ENCODE peak calls at places on chromosomes 13 and 19, in nine cellular contexts. Z, K, D, I, X, S, Q, H and R are unnamed samples. For H3K36me3, the result is how much of the 10 kb centered on the place peaks cover.

GRCh38 chr19:31037311-31037710 is 311.9 kb downstream of the TSHZ3 start:
- DNase-seq in Z (no peak), K (no peak), D (no peak), I (no peak), X (no peak), S (no peak), Q (no peak), H (peak), R (peak)

GRCh38 chr13:112734696-112735547 is 45.1 kb downstream of the ATP11A start:
- DNase-seq in Z (no peak), K (no peak), D (peak), I (no peak), X (no peak), S (no peak), Q (no peak), H (no peak), R (no peak)

GRCh38 chr19:22052644-22053013 is 345 bp downstream of the ZNF257 start:
- DNase-seq in Z (no peak), K (peak), D (no peak), I (peak), X (peak), S (no peak), Q (peak), H (no peak), R (peak)

GRCh38 chr19:48992571-48993174 is 436 bp downstream of the GYS1 start:
- DNase-seq in Z (no peak), K (no peak), D (no peak), I (peak), X (peak), S (no peak), Q (no peak), H (no peak), R (no peak)

GRCh38 chr13:41458939-41459753 is 1.8 kb downstream of the RGCC start:
- DNase-seq in Z (peak), K (no peak), D (peak), I (no peak), X (peak), S (no peak), Q (no peak), H (no peak), R (peak)

GRCh38 chr19:44694184-44694579 is 4.8 kb upstream of the CEACAM16 start:
- DNase-seq in Z (no peak), K (no peak), D (no peak), I (no peak), X (no peak), S (no peak), Q (no peak), H (no peak), R (no peak)

GRCh38 chr19:10290439-10290875 is 705 bp downstream of the ICAM5 start:
- DNase-seq in Z (no peak), K (no peak), D (peak), I (no peak), X (no peak), S (no peak), Q (no peak), H (no peak), R (no peak)

GRCh38 chr19:45499196-45500180 is 1.2 kb downstream of the PPM1N start:
- DNase-seq in Z (no peak), K (no peak), D (no peak), I (peak), X (no peak), S (no peak), Q (peak), H (no peak), R (no peak)

GRCh38 chr13:34469212-34469983 is 472.7 kb upstream of the NBEA start:
- DNase-seq in Z (no peak), K (no peak), D (no peak), I (no peak), X (no peak), S (no peak), Q (no peak), H (no peak), R (no peak)

GRCh38 chr13:36965767-36966166 is 33.4 kb downstream of the ALG5 start:
- DNase-seq in Z (no peak), K (no peak), D (peak), I (no peak), X (no peak), S (no peak), Q (no peak), H (no peak), R (no peak)

GRCh38 chr13:67117010-67117550 is 113.1 kb downstream of the PCDH9 start:
- DNase-seq in Z (no peak), K (no peak), D (no peak), I (no peak), X (no peak), S (no peak), Q (no peak), H (no peak), R (no peak)

DNA sequence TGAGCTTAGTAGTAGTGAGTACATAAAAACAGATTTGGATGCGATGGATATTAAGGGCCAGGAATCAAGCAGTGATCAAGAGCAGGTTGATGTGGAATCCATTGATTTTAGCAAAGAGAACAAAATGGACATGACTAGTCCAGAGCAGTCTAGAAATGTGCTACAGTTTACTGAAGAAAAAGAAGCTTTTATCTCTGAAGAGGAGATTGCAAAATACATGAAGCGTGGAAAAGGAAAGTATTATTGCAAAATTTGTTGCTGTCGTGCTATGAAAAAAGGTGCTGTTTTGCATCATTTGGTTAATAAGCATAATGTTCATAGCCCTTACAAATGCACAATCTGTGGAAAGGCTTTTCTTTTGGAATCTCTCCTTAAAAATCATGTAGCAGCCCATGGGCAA is 11.4 kb downstream of the CHAMP1 start:
- DNase-seq in Z (no peak), K (no peak), D (no peak), I (no peak), X (no peak), S (no peak), Q (no peak), H (no peak), R (no peak)
- H3K36me3 ChIP-seq in Z (under half), K (half or more), D (under half), I (under half), X (under half), S (under half), Q (under half), H (under half), R (under half)

GRCh38 chr13:43675577-43675976 is 111.2 kb downstream of the ENOX1 start:
- DNase-seq in Z (no peak), K (no peak), D (no peak), I (no peak), X (no peak), S (no peak), Q (no peak), H (no peak), R (no peak)
- TF ChIP-seq POLR2A in Z (no peak), K (no peak), D (no peak), I (no peak), X (no peak), S (no peak), Q (no peak), H (no peak), R (no peak)

GRCh38 chr13:30112602-30113435 is 194.5 kb downstream of the KATNAL1 start:
- DNase-seq in Z (peak), K (peak), D (peak), I (peak), X (peak), S (peak), Q (peak), H (peak), R (peak)
- TF ChIP-seq CTCF in Z (peak), K (peak), D (peak), I (peak), X (peak), S (peak), Q (peak), H (peak), R (peak)

DNA sequence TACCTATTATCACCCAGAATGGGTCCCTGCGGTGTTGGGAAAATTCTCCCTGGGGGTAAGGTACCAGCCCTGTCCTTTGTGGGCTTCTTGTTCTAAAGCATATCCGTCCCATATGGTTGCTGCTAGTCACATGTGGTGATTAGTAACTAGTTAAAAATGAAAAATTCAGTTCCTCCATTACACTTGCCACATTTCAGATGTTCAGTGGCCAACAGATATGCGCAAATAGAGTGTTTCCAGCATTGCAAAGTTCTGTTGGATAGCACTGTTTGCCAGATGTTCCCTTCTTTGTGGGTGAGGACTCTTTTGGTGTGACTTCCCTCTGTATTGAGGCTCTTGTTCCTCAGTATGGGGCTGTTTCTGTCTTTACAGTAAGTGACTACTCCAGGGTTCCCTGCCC is 3.8 kb downstream of the CNOT3 start:
- DNase-seq in Z (no peak), K (no peak), D (peak), I (no peak), X (no peak), S (no peak), Q (no peak), H (no peak), R (no peak)
- H3K36me3 ChIP-seq in Z (under half), K (half or more), D (under half), I (under half), X (under half), S (under half), Q (under half), H (under half), R (under half)

GRCh38 chr19:40690699-40691420 is 409 bp upstream of the NUMBL start:
- DNase-seq in Z (peak), K (peak), D (peak), I (peak), X (peak), S (peak), Q (peak), H (peak), R (peak)
- TF ChIP-seq POLR2A in Z (peak), K (no peak), D (no peak), I (no peak), X (peak), S (no peak), Q (no peak), H (peak), R (peak)

GRCh38 chr19:6312018-6312417 is 21.4 kb downstream of the ACER1 start:
- DNase-seq in Z (no peak), K (no peak), D (no peak), I (no peak), X (no peak), S (no peak), Q (no peak), H (no peak), R (no peak)
- TF ChIP-seq CTCF in Z (no peak), K (no peak), D (no peak), I (no peak), X (no peak), S (no peak), Q (no peak), H (no peak), R (no peak)

GRCh38 chr13:31320946-31321345 is 121.2 kb downstream of the B3GLCT start:
- DNase-seq in Z (no peak), K (no peak), D (no peak), I (no peak), X (no peak), S (no peak), Q (no peak), H (no peak), R (no peak)
- H3K36me3 ChIP-seq in Z (under half), K (under half), D (under half), I (under half), X (under half), S (under half), Q (under half), H (under half), R (under half)